ENCODE peak calls at places on chromosomes 11 and 22, in eight cellular contexts. One of them, this sample, is unnamed.

GRCh38 chr22:49760280-49760629 is 67.4 kb downstream of the BRD1 start:
- DNase-seq in activated naive CD4-positive, alpha-beta T cell: no peak
- DNase-seq in GM23248: no peak
- DNase-seq in activated T-helper 1 cell treated with anti-CD3 and anti-CD28 coated beads, Interleukin-12 subunit alpha, Interleukin-12 subunit beta, Interleukin-2, Interleukin-4 antibody, amounts not matched to agents 30 ng/mL and 10 ng/mL and 1 ng/mL, durations not matched to agents 14 hours and 24 hours and 36 hours: no peak
- DNase-seq in stimulated activated CD8-positive, alpha-beta memory T cell treated with anti-CD3 and anti-CD28 coated beads, Interleukin-12 subunit alpha, Interleukin-12 subunit beta, amount 100 ng/mL, for 4 hours: no peak
- DNase-seq in OCI-LY7: no peak
- DNase-seq in left ventricle myocardium inferior: peak; percentile 5
- DNase-seq in small intestine: no peak
- DNase-seq in this sample: no peak

GRCh38 chr11:110710520-110711381 is 1.5 kb downstream of the ARHGAP20 start:
- DNase-seq in small intestine: no peak
- DNase-seq in GM23248: peak; percentile 68
- DNase-seq in activated T-helper 1 cell treated with anti-CD3 and anti-CD28 coated beads, Interleukin-12 subunit alpha, Interleukin-12 subunit beta, Interleukin-2, Interleukin-4 antibody, amounts not matched to agents 30 ng/mL and 10 ng/mL and 1 ng/mL, durations not matched to agents 14 hours and 24 hours and 36 hours: no peak
- DNase-seq in left ventricle myocardium inferior: peak; percentile 23
- DNase-seq in activated naive CD4-positive, alpha-beta T cell: no peak
- DNase-seq in stimulated activated CD8-positive, alpha-beta memory T cell treated with anti-CD3 and anti-CD28 coated beads, Interleukin-12 subunit alpha, Interleukin-12 subunit beta, amount 100 ng/mL, for 4 hours: no peak
- DNase-seq in OCI-LY7: no peak
- DNase-seq in this sample: no peak

GRCh38 chr11:44621140-44621681 is 55.7 kb downstream of the CD82 start:
- DNase-seq in GM23248: peak; percentile 75
- DNase-seq in small intestine: peak; percentile 93
- DNase-seq in activated naive CD4-positive, alpha-beta T cell: no peak
- DNase-seq in activated T-helper 1 cell treated with anti-CD3 and anti-CD28 coated beads, Interleukin-12 subunit alpha, Interleukin-12 subunit beta, Interleukin-2, Interleukin-4 antibody, amounts not matched to agents 30 ng/mL and 10 ng/mL and 1 ng/mL, durations not matched to agents 14 hours and 24 hours and 36 hours: peak; percentile 35
- DNase-seq in OCI-LY7: peak; percentile 62
- DNase-seq in stimulated activated CD8-positive, alpha-beta memory T cell treated with anti-CD3 and anti-CD28 coated beads, Interleukin-12 subunit alpha, Interleukin-12 subunit beta, amount 100 ng/mL, for 4 hours: no peak
- DNase-seq in left ventricle myocardium inferior: peak; percentile 80
- DNase-seq in this sample: peak; percentile 37

GRCh38 chr11:2207773-2208621 is 36.4 kb upstream of the TH start:
- DNase-seq in stimulated activated CD8-positive, alpha-beta memory T cell treated with anti-CD3 and anti-CD28 coated beads, Interleukin-12 subunit alpha, Interleukin-12 subunit beta, amount 100 ng/mL, for 4 hours: no peak
- DNase-seq in GM23248: no peak
- DNase-seq in OCI-LY7: no peak
- DNase-seq in activated naive CD4-positive, alpha-beta T cell: no peak
- DNase-seq in activated T-helper 1 cell treated with anti-CD3 and anti-CD28 coated beads, Interleukin-12 subunit alpha, Interleukin-12 subunit beta, Interleukin-2, Interleukin-4 antibody, amounts not matched to agents 30 ng/mL and 10 ng/mL and 1 ng/mL, durations not matched to agents 14 hours and 24 hours and 36 hours: no peak
- DNase-seq in left ventricle myocardium inferior: peak; percentile 8
- DNase-seq in small intestine: no peak
- DNase-seq in this sample: no peak

GRCh38 chr11:42237701-42238235 is 778.3 kb upstream of the LRRC4C start:
- DNase-seq in OCI-LY7: no peak
- DNase-seq in GM23248: peak; percentile 16
- DNase-seq in small intestine: no peak
- DNase-seq in left ventricle myocardium inferior: no peak
- DNase-seq in activated naive CD4-positive, alpha-beta T cell: no peak
- DNase-seq in stimulated activated CD8-positive, alpha-beta memory T cell treated with anti-CD3 and anti-CD28 coated beads, Interleukin-12 subunit alpha, Interleukin-12 subunit beta, amount 100 ng/mL, for 4 hours: no peak
- DNase-seq in activated T-helper 1 cell treated with anti-CD3 and anti-CD28 coated beads, Interleukin-12 subunit alpha, Interleukin-12 subunit beta, Interleukin-2, Interleukin-4 antibody, amounts not matched to agents 30 ng/mL and 10 ng/mL and 1 ng/mL, durations not matched to agents 14 hours and 24 hours and 36 hours: no peak
- DNase-seq in this sample: no peak

GRCh38 chr11:26930518-26931247 is 63.2 kb upstream of the FIBIN start:
- DNase-seq in stimulated activated CD8-positive, alpha-beta memory T cell treated with anti-CD3 and anti-CD28 coated beads, Interleukin-12 subunit alpha, Interleukin-12 subunit beta, amount 100 ng/mL, for 4 hours: no peak
- DNase-seq in left ventricle myocardium inferior: no peak
- DNase-seq in OCI-LY7: no peak
- DNase-seq in activated T-helper 1 cell treated with anti-CD3 and anti-CD28 coated beads, Interleukin-12 subunit alpha, Interleukin-12 subunit beta, Interleukin-2, Interleukin-4 antibody, amounts not matched to agents 30 ng/mL and 10 ng/mL and 1 ng/mL, durations not matched to agents 14 hours and 24 hours and 36 hours: no peak
- DNase-seq in activated naive CD4-positive, alpha-beta T cell: no peak
- DNase-seq in small intestine: no peak
- DNase-seq in GM23248: peak; percentile 77
- DNase-seq in this sample: no peak

GRCh38 chr11:13104619-13105236 is 95.6 kb downstream of the RASSF10 start:
- DNase-seq in left ventricle myocardium inferior: no peak
- DNase-seq in small intestine: no peak
- DNase-seq in GM23248: no peak
- DNase-seq in activated T-helper 1 cell treated with anti-CD3 and anti-CD28 coated beads, Interleukin-12 subunit alpha, Interleukin-12 subunit beta, Interleukin-2, Interleukin-4 antibody, amounts not matched to agents 30 ng/mL and 10 ng/mL and 1 ng/mL, durations not matched to agents 14 hours and 24 hours and 36 hours: no peak
- DNase-seq in stimulated activated CD8-positive, alpha-beta memory T cell treated with anti-CD3 and anti-CD28 coated beads, Interleukin-12 subunit alpha, Interleukin-12 subunit beta, amount 100 ng/mL, for 4 hours: no peak
- DNase-seq in OCI-LY7: no peak
- DNase-seq in activated naive CD4-positive, alpha-beta T cell: no peak
- DNase-seq in this sample: peak; percentile 58

GRCh38 chr22:26797910-26798309 is 140.5 kb downstream of the MIAT start:
- DNase-seq in activated naive CD4-positive, alpha-beta T cell: no peak
- DNase-seq in OCI-LY7: peak; percentile 22
- DNase-seq in activated T-helper 1 cell treated with anti-CD3 and anti-CD28 coated beads, Interleukin-12 subunit alpha, Interleukin-12 subunit beta, Interleukin-2, Interleukin-4 antibody, amounts not matched to agents 30 ng/mL and 10 ng/mL and 1 ng/mL, durations not matched to agents 14 hours and 24 hours and 36 hours: no peak
- DNase-seq in GM23248: no peak
- DNase-seq in small intestine: no peak
- DNase-seq in left ventricle myocardium inferior: no peak
- DNase-seq in stimulated activated CD8-positive, alpha-beta memory T cell treated with anti-CD3 and anti-CD28 coated beads, Interleukin-12 subunit alpha, Interleukin-12 subunit beta, amount 100 ng/mL, for 4 hours: no peak
- DNase-seq in this sample: no peak

GRCh38 chr22:32396746-32397145 is 15.3 kb downstream of the RTCB start:
- DNase-seq in activated T-helper 1 cell treated with anti-CD3 and anti-CD28 coated beads, Interleukin-12 subunit alpha, Interleukin-12 subunit beta, Interleukin-2, Interleukin-4 antibody, amounts not matched to agents 30 ng/mL and 10 ng/mL and 1 ng/mL, durations not matched to agents 14 hours and 24 hours and 36 hours: no peak
- DNase-seq in left ventricle myocardium inferior: no peak
- DNase-seq in OCI-LY7: no peak
- DNase-seq in activated naive CD4-positive, alpha-beta T cell: no peak
- DNase-seq in GM23248: peak; percentile 59
- DNase-seq in stimulated activated CD8-positive, alpha-beta memory T cell treated with anti-CD3 and anti-CD28 coated beads, Interleukin-12 subunit alpha, Interleukin-12 subunit beta, amount 100 ng/mL, for 4 hours: no peak
- DNase-seq in small intestine: peak; percentile 62
- DNase-seq in this sample: no peak

GRCh38 chr11:15157181-15157580 is 42.5 kb downstream of the INSC start:
- DNase-seq in small intestine: no peak
- DNase-seq in left ventricle myocardium inferior: no peak
- DNase-seq in OCI-LY7: no peak
- DNase-seq in stimulated activated CD8-positive, alpha-beta memory T cell treated with anti-CD3 and anti-CD28 coated beads, Interleukin-12 subunit alpha, Interleukin-12 subunit beta, amount 100 ng/mL, for 4 hours: no peak
- DNase-seq in activated T-helper 1 cell treated with anti-CD3 and anti-CD28 coated beads, Interleukin-12 subunit alpha, Interleukin-12 subunit beta, Interleukin-2, Interleukin-4 antibody, amounts not matched to agents 30 ng/mL and 10 ng/mL and 1 ng/mL, durations not matched to agents 14 hours and 24 hours and 36 hours: no peak
- DNase-seq in GM23248: peak; percentile 94
- DNase-seq in activated naive CD4-positive, alpha-beta T cell: no peak
- DNase-seq in this sample: no peak

GRCh38 chr11:132125855-132126841 is 755.7 kb downstream of the NTM start:
- DNase-seq in GM23248: peak; percentile 74
- DNase-seq in activated naive CD4-positive, alpha-beta T cell: no peak
- DNase-seq in small intestine: peak; percentile 9
- DNase-seq in OCI-LY7: no peak
- DNase-seq in left ventricle myocardium inferior: no peak
- DNase-seq in activated T-helper 1 cell treated with anti-CD3 and anti-CD28 coated beads, Interleukin-12 subunit alpha, Interleukin-12 subunit beta, Interleukin-2, Interleukin-4 antibody, amounts not matched to agents 30 ng/mL and 10 ng/mL and 1 ng/mL, durations not matched to agents 14 hours and 24 hours and 36 hours: no peak
- DNase-seq in stimulated activated CD8-positive, alpha-beta memory T cell treated with anti-CD3 and anti-CD28 coated beads, Interleukin-12 subunit alpha, Interleukin-12 subunit beta, amount 100 ng/mL, for 4 hours: no peak
- DNase-seq in this sample: no peak

GRCh38 chr11:38594881-38595280 is 1996.8 kb upstream of the RAG2 start:
- DNase-seq in OCI-LY7: no peak
- DNase-seq in activated naive CD4-positive, alpha-beta T cell: no peak
- DNase-seq in small intestine: no peak
- DNase-seq in stimulated activated CD8-positive, alpha-beta memory T cell treated with anti-CD3 and anti-CD28 coated beads, Interleukin-12 subunit alpha, Interleukin-12 subunit beta, amount 100 ng/mL, for 4 hours: no peak
- DNase-seq in GM23248: no peak
- DNase-seq in activated T-helper 1 cell treated with anti-CD3 and anti-CD28 coated beads, Interleukin-12 subunit alpha, Interleukin-12 subunit beta, Interleukin-2, Interleukin-4 antibody, amounts not matched to agents 30 ng/mL and 10 ng/mL and 1 ng/mL, durations not matched to agents 14 hours and 24 hours and 36 hours: no peak
- DNase-seq in left ventricle myocardium inferior: no peak
- DNase-seq in this sample: no peak

GRCh38 chr11:117600976-117601708 is 195.9 kb downstream of the DSCAML1 start:
- DNase-seq in GM23248: no peak
- DNase-seq in activated naive CD4-positive, alpha-beta T cell: no peak
- DNase-seq in left ventricle myocardium inferior: no peak
- DNase-seq in small intestine: no peak
- DNase-seq in stimulated activated CD8-positive, alpha-beta memory T cell treated with anti-CD3 and anti-CD28 coated beads, Interleukin-12 subunit alpha, Interleukin-12 subunit beta, amount 100 ng/mL, for 4 hours: no peak
- DNase-seq in activated T-helper 1 cell treated with anti-CD3 and anti-CD28 coated beads, Interleukin-12 subunit alpha, Interleukin-12 subunit beta, Interleukin-2, Interleukin-4 antibody, amounts not matched to agents 30 ng/mL and 10 ng/mL and 1 ng/mL, durations not matched to agents 14 hours and 24 hours and 36 hours: no peak
- DNase-seq in OCI-LY7: no peak
- DNase-seq in this sample: no peak

GRCh38 chr22:50576070-50576469 is 2.2 kb downstream of the CPT1B start:
- DNase-seq in OCI-LY7: no peak
- DNase-seq in small intestine: peak; percentile 39
- DNase-seq in stimulated activated CD8-positive, alpha-beta memory T cell treated with anti-CD3 and anti-CD28 coated beads, Interleukin-12 subunit alpha, Interleukin-12 subunit beta, amount 100 ng/mL, for 4 hours: no peak
- DNase-seq in left ventricle myocardium inferior: no peak
- DNase-seq in activated T-helper 1 cell treated with anti-CD3 and anti-CD28 coated beads, Interleukin-12 subunit alpha, Interleukin-12 subunit beta, Interleukin-2, Interleukin-4 antibody, amounts not matched to agents 30 ng/mL and 10 ng/mL and 1 ng/mL, durations not matched to agents 14 hours and 24 hours and 36 hours: no peak
- DNase-seq in GM23248: peak; percentile 47
- DNase-seq in activated naive CD4-positive, alpha-beta T cell: no peak
- DNase-seq in this sample: no peak

GRCh38 chr11:124812876-124813275 is 12.7 kb upstream of the MSANTD2 start:
- DNase-seq in activated T-helper 1 cell treated with anti-CD3 and anti-CD28 coated beads, Interleukin-12 subunit alpha, Interleukin-12 subunit beta, Interleukin-2, Interleukin-4 antibody, amounts not matched to agents 30 ng/mL and 10 ng/mL and 1 ng/mL, durations not matched to agents 14 hours and 24 hours and 36 hours: no peak
- DNase-seq in small intestine: no peak
- DNase-seq in OCI-LY7: no peak
- DNase-seq in left ventricle myocardium inferior: no peak
- DNase-seq in stimulated activated CD8-positive, alpha-beta memory T cell treated with anti-CD3 and anti-CD28 coated beads, Interleukin-12 subunit alpha, Interleukin-12 subunit beta, amount 100 ng/mL, for 4 hours: no peak
- DNase-seq in GM23248: peak; percentile 63
- DNase-seq in activated naive CD4-positive, alpha-beta T cell: no peak
- DNase-seq in this sample: no peak

GRCh38 chr11:26137651-26138050 is 194.3 kb upstream of the ANO3 start:
- DNase-seq in left ventricle myocardium inferior: no peak
- DNase-seq in OCI-LY7: no peak
- DNase-seq in stimulated activated CD8-positive, alpha-beta memory T cell treated with anti-CD3 and anti-CD28 coated beads, Interleukin-12 subunit alpha, Interleukin-12 subunit beta, amount 100 ng/mL, for 4 hours: no peak
- DNase-seq in activated T-helper 1 cell treated with anti-CD3 and anti-CD28 coated beads, Interleukin-12 subunit alpha, Interleukin-12 subunit beta, Interleukin-2, Interleukin-4 antibody, amounts not matched to agents 30 ng/mL and 10 ng/mL and 1 ng/mL, durations not matched to agents 14 hours and 24 hours and 36 hours: no peak
- DNase-seq in small intestine: no peak
- DNase-seq in GM23248: peak; percentile 50
- DNase-seq in activated naive CD4-positive, alpha-beta T cell: no peak
- DNase-seq in this sample: no peak

GRCh38 chr22:26648011-26648497 is 9.3 kb upstream of the MIAT start:
- DNase-seq in activated T-helper 1 cell treated with anti-CD3 and anti-CD28 coated beads, Interleukin-12 subunit alpha, Interleukin-12 subunit beta, Interleukin-2, Interleukin-4 antibody, amounts not matched to agents 30 ng/mL and 10 ng/mL and 1 ng/mL, durations not matched to agents 14 hours and 24 hours and 36 hours: peak; percentile 40
- DNase-seq in activated naive CD4-positive, alpha-beta T cell: no peak
- DNase-seq in left ventricle myocardium inferior: no peak
- DNase-seq in OCI-LY7: peak; percentile 67
- DNase-seq in GM23248: no peak
- DNase-seq in small intestine: peak; percentile 20
- DNase-seq in stimulated activated CD8-positive, alpha-beta memory T cell treated with anti-CD3 and anti-CD28 coated beads, Interleukin-12 subunit alpha, Interleukin-12 subunit beta, amount 100 ng/mL, for 4 hours: no peak
- DNase-seq in this sample: peak; percentile 77

GRCh38 chr22:38027487-38027886 is 29.7 kb upstream of the PICK1 start:
- DNase-seq in stimulated activated CD8-positive, alpha-beta memory T cell treated with anti-CD3 and anti-CD28 coated beads, Interleukin-12 subunit alpha, Interleukin-12 subunit beta, amount 100 ng/mL, for 4 hours: no peak
- DNase-seq in left ventricle myocardium inferior: no peak
- DNase-seq in small intestine: no peak
- DNase-seq in activated T-helper 1 cell treated with anti-CD3 and anti-CD28 coated beads, Interleukin-12 subunit alpha, Interleukin-12 subunit beta, Interleukin-2, Interleukin-4 antibody, amounts not matched to agents 30 ng/mL and 10 ng/mL and 1 ng/mL, durations not matched to agents 14 hours and 24 hours and 36 hours: no peak
- DNase-seq in activated naive CD4-positive, alpha-beta T cell: no peak
- DNase-seq in OCI-LY7: no peak
- DNase-seq in GM23248: no peak
- DNase-seq in this sample: no peak

GRCh38 chr22:48866906-48867597 is 960.6 kb downstream of the BRD1 start:
- DNase-seq in stimulated activated CD8-positive, alpha-beta memory T cell treated with anti-CD3 and anti-CD28 coated beads, Interleukin-12 subunit alpha, Interleukin-12 subunit beta, amount 100 ng/mL, for 4 hours: no peak
- DNase-seq in activated T-helper 1 cell treated with anti-CD3 and anti-CD28 coated beads, Interleukin-12 subunit alpha, Interleukin-12 subunit beta, Interleukin-2, Interleukin-4 antibody, amounts not matched to agents 30 ng/mL and 10 ng/mL and 1 ng/mL, durations not matched to agents 14 hours and 24 hours and 36 hours: no peak
- DNase-seq in small intestine: no peak
- DNase-seq in left ventricle myocardium inferior: peak; percentile 28
- DNase-seq in GM23248: no peak
- DNase-seq in OCI-LY7: no peak
- DNase-seq in activated naive CD4-positive, alpha-beta T cell: no peak
- DNase-seq in this sample: no peak

GRCh38 chr22:27075028-27075678 is 417.8 kb downstream of the MIAT start:
- DNase-seq in GM23248: peak; percentile 26
- DNase-seq in OCI-LY7: peak; percentile 9
- DNase-seq in activated T-helper 1 cell treated with anti-CD3 and anti-CD28 coated beads, Interleukin-12 subunit alpha, Interleukin-12 subunit beta, Interleukin-2, Interleukin-4 antibody, amounts not matched to agents 30 ng/mL and 10 ng/mL and 1 ng/mL, durations not matched to agents 14 hours and 24 hours and 36 hours: no peak
- DNase-seq in small intestine: no peak
- DNase-seq in stimulated activated CD8-positive, alpha-beta memory T cell treated with anti-CD3 and anti-CD28 coated beads, Interleukin-12 subunit alpha, Interleukin-12 subunit beta, amount 100 ng/mL, for 4 hours: no peak
- DNase-seq in activated naive CD4-positive, alpha-beta T cell: no peak
- DNase-seq in left ventricle myocardium inferior: no peak
- DNase-seq in this sample: no peak

GRCh38 chr11:92707173-92707619 is 262.3 kb upstream of the MTNR1B start:
- DNase-seq in GM23248: no peak
- DNase-seq in activated T-helper 1 cell treated with anti-CD3 and anti-CD28 coated beads, Interleukin-12 subunit alpha, Interleukin-12 subunit beta, Interleukin-2, Interleukin-4 antibody, amounts not matched to agents 30 ng/mL and 10 ng/mL and 1 ng/mL, durations not matched to agents 14 hours and 24 hours and 36 hours: no peak
- DNase-seq in OCI-LY7: no peak
- DNase-seq in small intestine: no peak
- DNase-seq in stimulated activated CD8-positive, alpha-beta memory T cell treated with anti-CD3 and anti-CD28 coated beads, Interleukin-12 subunit alpha, Interleukin-12 subunit beta, amount 100 ng/mL, for 4 hours: no peak
- DNase-seq in left ventricle myocardium inferior: no peak
- DNase-seq in activated naive CD4-positive, alpha-beta T cell: no peak
- DNase-seq in this sample: peak; percentile 81

GRCh38 chr11:122920579-122920978 is 38.0 kb downstream of the JHY start:
- DNase-seq in activated naive CD4-positive, alpha-beta T cell: no peak
- DNase-seq in activated T-helper 1 cell treated with anti-CD3 and anti-CD28 coated beads, Interleukin-12 subunit alpha, Interleukin-12 subunit beta, Interleukin-2, Interleukin-4 antibody, amounts not matched to agents 30 ng/mL and 10 ng/mL and 1 ng/mL, durations not matched to agents 14 hours and 24 hours and 36 hours: no peak
- DNase-seq in OCI-LY7: no peak
- DNase-seq in left ventricle myocardium inferior: no peak
- DNase-seq in GM23248: no peak
- DNase-seq in stimulated activated CD8-positive, alpha-beta memory T cell treated with anti-CD3 and anti-CD28 coated beads, Interleukin-12 subunit alpha, Interleukin-12 subunit beta, amount 100 ng/mL, for 4 hours: no peak
- DNase-seq in small intestine: no peak
- DNase-seq in this sample: peak; percentile 70

GRCh38 chr11:25953015-25953414 is 378.9 kb upstream of the ANO3 start:
- DNase-seq in left ventricle myocardium inferior: no peak
- DNase-seq in OCI-LY7: no peak
- DNase-seq in activated naive CD4-positive, alpha-beta T cell: no peak
- DNase-seq in GM23248: no peak
- DNase-seq in stimulated activated CD8-positive, alpha-beta memory T cell treated with anti-CD3 and anti-CD28 coated beads, Interleukin-12 subunit alpha, Interleukin-12 subunit beta, amount 100 ng/mL, for 4 hours: no peak
- DNase-seq in small intestine: peak; percentile 12
- DNase-seq in activated T-helper 1 cell treated with anti-CD3 and anti-CD28 coated beads, Interleukin-12 subunit alpha, Interleukin-12 subunit beta, Interleukin-2, Interleukin-4 antibody, amounts not matched to agents 30 ng/mL and 10 ng/mL and 1 ng/mL, durations not matched to agents 14 hours and 24 hours and 36 hours: no peak
- DNase-seq in this sample: no peak

GRCh38 chr11:60221706-60222105 is 21.2 kb downstream of the MS4A4E start:
- DNase-seq in stimulated activated CD8-positive, alpha-beta memory T cell treated with anti-CD3 and anti-CD28 coated beads, Interleukin-12 subunit alpha, Interleukin-12 subunit beta, amount 100 ng/mL, for 4 hours: no peak
- DNase-seq in activated naive CD4-positive, alpha-beta T cell: no peak
- DNase-seq in OCI-LY7: no peak
- DNase-seq in GM23248: no peak
- DNase-seq in left ventricle myocardium inferior: no peak
- DNase-seq in activated T-helper 1 cell treated with anti-CD3 and anti-CD28 coated beads, Interleukin-12 subunit alpha, Interleukin-12 subunit beta, Interleukin-2, Interleukin-4 antibody, amounts not matched to agents 30 ng/mL and 10 ng/mL and 1 ng/mL, durations not matched to agents 14 hours and 24 hours and 36 hours: no peak
- DNase-seq in small intestine: no peak
- DNase-seq in this sample: no peak

GRCh38 chr11:128157423-128158298 is 429.7 kb downstream of the ETS1 start:
- DNase-seq in small intestine: peak; percentile 63
- DNase-seq in GM23248: peak; percentile 87
- DNase-seq in stimulated activated CD8-positive, alpha-beta memory T cell treated with anti-CD3 and anti-CD28 coated beads, Interleukin-12 subunit alpha, Interleukin-12 subunit beta, amount 100 ng/mL, for 4 hours: no peak
- DNase-seq in activated T-helper 1 cell treated with anti-CD3 and anti-CD28 coated beads, Interleukin-12 subunit alpha, Interleukin-12 subunit beta, Interleukin-2, Interleukin-4 antibody, amounts not matched to agents 30 ng/mL and 10 ng/mL and 1 ng/mL, durations not matched to agents 14 hours and 24 hours and 36 hours: peak; percentile 44
- DNase-seq in left ventricle myocardium inferior: no peak
- DNase-seq in activated naive CD4-positive, alpha-beta T cell: no peak
- DNase-seq in OCI-LY7: peak; percentile 80
- DNase-seq in this sample: peak; percentile 38

GRCh38 chr11:94243571-94244229 is 60.7 kb upstream of the IZUMO1R start:
- DNase-seq in GM23248: no peak
- DNase-seq in OCI-LY7: no peak
- DNase-seq in small intestine: no peak
- DNase-seq in activated T-helper 1 cell treated with anti-CD3 and anti-CD28 coated beads, Interleukin-12 subunit alpha, Interleukin-12 subunit beta, Interleukin-2, Interleukin-4 antibody, amounts not matched to agents 30 ng/mL and 10 ng/mL and 1 ng/mL, durations not matched to agents 14 hours and 24 hours and 36 hours: no peak
- DNase-seq in stimulated activated CD8-positive, alpha-beta memory T cell treated with anti-CD3 and anti-CD28 coated beads, Interleukin-12 subunit alpha, Interleukin-12 subunit beta, amount 100 ng/mL, for 4 hours: no peak
- DNase-seq in left ventricle myocardium inferior: no peak
- DNase-seq in activated naive CD4-positive, alpha-beta T cell: no peak
- DNase-seq in this sample: no peak

GRCh38 chr22:30561402-30562154 is 12.9 kb downstream of the GAL3ST1 start:
- DNase-seq in GM23248: no peak
- DNase-seq in activated naive CD4-positive, alpha-beta T cell: no peak
- DNase-seq in OCI-LY7: no peak
- DNase-seq in stimulated activated CD8-positive, alpha-beta memory T cell treated with anti-CD3 and anti-CD28 coated beads, Interleukin-12 subunit alpha, Interleukin-12 subunit beta, amount 100 ng/mL, for 4 hours: no peak
- DNase-seq in activated T-helper 1 cell treated with anti-CD3 and anti-CD28 coated beads, Interleukin-12 subunit alpha, Interleukin-12 subunit beta, Interleukin-2, Interleukin-4 antibody, amounts not matched to agents 30 ng/mL and 10 ng/mL and 1 ng/mL, durations not matched to agents 14 hours and 24 hours and 36 hours: no peak
- DNase-seq in small intestine: no peak
- DNase-seq in left ventricle myocardium inferior: no peak
- DNase-seq in this sample: no peak

GRCh38 chr11:65506770-65507485 is 8.1 kb downstream of the MALAT1 start:
- DNase-seq in activated T-helper 1 cell treated with anti-CD3 and anti-CD28 coated beads, Interleukin-12 subunit alpha, Interleukin-12 subunit beta, Interleukin-2, Interleukin-4 antibody, amounts not matched to agents 30 ng/mL and 10 ng/mL and 1 ng/mL, durations not matched to agents 14 hours and 24 hours and 36 hours: peak; percentile 31
- DNase-seq in small intestine: peak; percentile 45
- DNase-seq in GM23248: peak; percentile 85
- DNase-seq in left ventricle myocardium inferior: no peak
- DNase-seq in activated naive CD4-positive, alpha-beta T cell: no peak
- DNase-seq in OCI-LY7: peak; percentile 71
- DNase-seq in stimulated activated CD8-positive, alpha-beta memory T cell treated with anti-CD3 and anti-CD28 coated beads, Interleukin-12 subunit alpha, Interleukin-12 subunit beta, amount 100 ng/mL, for 4 hours: no peak
- DNase-seq in this sample: peak; percentile 72

GRCh38 chr11:6405039-6405667 is 13.7 kb downstream of the APBB1 start:
- DNase-seq in small intestine: no peak
- DNase-seq in stimulated activated CD8-positive, alpha-beta memory T cell treated with anti-CD3 and anti-CD28 coated beads, Interleukin-12 subunit alpha, Interleukin-12 subunit beta, amount 100 ng/mL, for 4 hours: no peak
- DNase-seq in GM23248: no peak
- DNase-seq in OCI-LY7: no peak
- DNase-seq in activated naive CD4-positive, alpha-beta T cell: no peak
- DNase-seq in left ventricle myocardium inferior: no peak
- DNase-seq in activated T-helper 1 cell treated with anti-CD3 and anti-CD28 coated beads, Interleukin-12 subunit alpha, Interleukin-12 subunit beta, Interleukin-2, Interleukin-4 antibody, amounts not matched to agents 30 ng/mL and 10 ng/mL and 1 ng/mL, durations not matched to agents 14 hours and 24 hours and 36 hours: no peak
- DNase-seq in this sample: peak; percentile 17

GRCh38 chr11:45094958-45095690 is 51.3 kb upstream of the PRDM11 start:
- DNase-seq in small intestine: no peak
- DNase-seq in OCI-LY7: no peak
- DNase-seq in stimulated activated CD8-positive, alpha-beta memory T cell treated with anti-CD3 and anti-CD28 coated beads, Interleukin-12 subunit alpha, Interleukin-12 subunit beta, amount 100 ng/mL, for 4 hours: no peak
- DNase-seq in GM23248: no peak
- DNase-seq in left ventricle myocardium inferior: no peak
- DNase-seq in activated naive CD4-positive, alpha-beta T cell: no peak
- DNase-seq in activated T-helper 1 cell treated with anti-CD3 and anti-CD28 coated beads, Interleukin-12 subunit alpha, Interleukin-12 subunit beta, Interleukin-2, Interleukin-4 antibody, amounts not matched to agents 30 ng/mL and 10 ng/mL and 1 ng/mL, durations not matched to agents 14 hours and 24 hours and 36 hours: no peak
- DNase-seq in this sample: no peak

GRCh38 chr22:39349506-39349966 is 255 bp upstream of the SYNGR1 start:
- DNase-seq in small intestine: no peak
- DNase-seq in GM23248: peak; percentile 41
- DNase-seq in stimulated activated CD8-positive, alpha-beta memory T cell treated with anti-CD3 and anti-CD28 coated beads, Interleukin-12 subunit alpha, Interleukin-12 subunit beta, amount 100 ng/mL, for 4 hours: no peak
- DNase-seq in activated naive CD4-positive, alpha-beta T cell: no peak
- DNase-seq in left ventricle myocardium inferior: peak; percentile 44
- DNase-seq in activated T-helper 1 cell treated with anti-CD3 and anti-CD28 coated beads, Interleukin-12 subunit alpha, Interleukin-12 subunit beta, Interleukin-2, Interleukin-4 antibody, amounts not matched to agents 30 ng/mL and 10 ng/mL and 1 ng/mL, durations not matched to agents 14 hours and 24 hours and 36 hours: no peak
- DNase-seq in OCI-LY7: peak; percentile 81
- DNase-seq in this sample: no peak

GRCh38 chr22:27799334-27800249 is 2.0 kb downstream of the MN1 start:
- DNase-seq in small intestine: no peak
- DNase-seq in activated naive CD4-positive, alpha-beta T cell: no peak
- DNase-seq in OCI-LY7: no peak
- DNase-seq in GM23248: peak; percentile 85
- DNase-seq in left ventricle myocardium inferior: peak; percentile 34
- DNase-seq in stimulated activated CD8-positive, alpha-beta memory T cell treated with anti-CD3 and anti-CD28 coated beads, Interleukin-12 subunit alpha, Interleukin-12 subunit beta, amount 100 ng/mL, for 4 hours: no peak
- DNase-seq in activated T-helper 1 cell treated with anti-CD3 and anti-CD28 coated beads, Interleukin-12 subunit alpha, Interleukin-12 subunit beta, Interleukin-2, Interleukin-4 antibody, amounts not matched to agents 30 ng/mL and 10 ng/mL and 1 ng/mL, durations not matched to agents 14 hours and 24 hours and 36 hours: no peak
- DNase-seq in this sample: no peak

GRCh38 chr11:114132944-114133394 is 73.5 kb downstream of the ZBTB16 start:
- DNase-seq in stimulated activated CD8-positive, alpha-beta memory T cell treated with anti-CD3 and anti-CD28 coated beads, Interleukin-12 subunit alpha, Interleukin-12 subunit beta, amount 100 ng/mL, for 4 hours: no peak
- DNase-seq in OCI-LY7: no peak
- DNase-seq in activated T-helper 1 cell treated with anti-CD3 and anti-CD28 coated beads, Interleukin-12 subunit alpha, Interleukin-12 subunit beta, Interleukin-2, Interleukin-4 antibody, amounts not matched to agents 30 ng/mL and 10 ng/mL and 1 ng/mL, durations not matched to agents 14 hours and 24 hours and 36 hours: no peak
- DNase-seq in GM23248: peak; percentile 91
- DNase-seq in small intestine: no peak
- DNase-seq in activated naive CD4-positive, alpha-beta T cell: no peak
- DNase-seq in left ventricle myocardium inferior: no peak
- DNase-seq in this sample: no peak

GRCh38 chr22:49360746-49361145 is 466.9 kb downstream of the BRD1 start:
- DNase-seq in stimulated activated CD8-positive, alpha-beta memory T cell treated with anti-CD3 and anti-CD28 coated beads, Interleukin-12 subunit alpha, Interleukin-12 subunit beta, amount 100 ng/mL, for 4 hours: no peak
- DNase-seq in OCI-LY7: peak; percentile 94
- DNase-seq in activated T-helper 1 cell treated with anti-CD3 and anti-CD28 coated beads, Interleukin-12 subunit alpha, Interleukin-12 subunit beta, Interleukin-2, Interleukin-4 antibody, amounts not matched to agents 30 ng/mL and 10 ng/mL and 1 ng/mL, durations not matched to agents 14 hours and 24 hours and 36 hours: no peak
- DNase-seq in left ventricle myocardium inferior: no peak
- DNase-seq in small intestine: no peak
- DNase-seq in activated naive CD4-positive, alpha-beta T cell: no peak
- DNase-seq in GM23248: no peak
- DNase-seq in this sample: no peak